ENCODE peak calls at places on chromosomes 3 and 15, in seven cellular contexts. D is ovary; F is mucosa of descending colon; Z is psoas muscle; E is DND-41; X is IMR-90; O is effector memory CD4-positive, alpha-beta T cell. G is an unnamed sample.

GRCh38 chr15:82805994-82806406 is at the start of gene FSD2:
- DNase-seq in O (no peak), X (no peak), F (no peak), Z (peak; percentile 87), E (no peak), D (no peak), G (no peak)

GRCh38 chr3:57544181-57545125 is at the start of gene DNAH12:
- DNase-seq in E (no peak), D (peak; percentile 63), O (no peak), X (no peak), F (peak; percentile 18), Z (no peak), G (no peak)

GRCh38 chr3:82005266-82005665 is 243.8 kb upstream of the GBE1 start:
- DNase-seq in Z (no peak), D (no peak), O (no peak), F (no peak), E (no peak), X (no peak), G (no peak)

GRCh38 chr15:43794269-43795037 is 2.3 kb downstream of the SERF2 start:
- DNase-seq in Z (no peak), X (peak; percentile 65), O (no peak), D (no peak), E (no peak), F (no peak), G (no peak)

GRCh38 chr3:99651561-99651960 is 13.2 kb downstream of the COL8A1 start:
- DNase-seq in Z (no peak), O (no peak), D (no peak), E (no peak), X (peak; percentile 81), F (peak; percentile 33), G (peak; percentile 77)

GRCh38 chr3:52041118-52041847 is 15.1 kb downstream of the DUSP7 start:
- DNase-seq in X (no peak), E (no peak), O (no peak), F (no peak), D (no peak), Z (no peak), G (no peak)

GRCh38 chr15:72156928-72157327 is 38.7 kb downstream of the SENP8 start:
- DNase-seq in X (no peak), O (no peak), F (no peak), Z (no peak), E (no peak), D (no peak), G (no peak)

GRCh38 chr15:58454950-58455401 is 23.2 kb downstream of the LIPC start:
- DNase-seq in F (no peak), X (no peak), O (no peak), D (no peak), Z (no peak), E (no peak), G (no peak)

GRCh38 chr15:91853501-91853967 is at the start of gene SLCO3A1:
- DNase-seq in D (peak; percentile 79), F (peak; percentile 66), Z (peak; percentile 87), X (peak; percentile 32), O (peak; percentile 70), E (no peak), G (peak; percentile 44)

GRCh38 chr3:48018841-48019240 is 2.6 kb upstream of the MAP4 start:
- DNase-seq in E (no peak), Z (peak; percentile 68), O (no peak), D (no peak), X (peak; percentile 81), F (no peak), G (no peak)

GRCh38 chr3:37628711-37629301 is 232.9 kb upstream of the CTDSPL start:
- DNase-seq in D (no peak), F (peak; percentile 17), O (no peak), X (peak; percentile 20), E (no peak), Z (no peak), G (no peak)

GRCh38 chr15:79314811-79315210 is 3.9 kb downstream of the TMED3 start:
- DNase-seq in X (no peak), E (no peak), Z (no peak), D (no peak), O (no peak), F (no peak), G (no peak)

GRCh38 chr3:185176756-185177359 is 24.0 kb upstream of the C3orf70 start:
- DNase-seq in D (peak; percentile 31), O (no peak), Z (no peak), X (peak; percentile 40), F (peak; percentile 67), E (peak; percentile 39), G (peak; percentile 25)

GRCh38 chr3:122063908-122064307 is 8.7 kb downstream of the CD86 start:
- DNase-seq in D (no peak), Z (no peak), O (no peak), E (no peak), F (no peak), X (no peak), G (no peak)

GRCh38 chr3:118089563-118089962 is 945.1 kb downstream of the IGSF11 start:
- DNase-seq in F (no peak), X (peak; percentile 60), Z (no peak), O (no peak), E (no peak), D (no peak), G (no peak)

GRCh38 chr3:77081240-77081661 is 41.4 kb downstream of the ROBO2 start:
- DNase-seq in X (peak; percentile 67), F (peak; percentile 33), O (no peak), Z (no peak), D (peak; percentile 25), E (no peak), G (no peak)

GRCh38 chr3:126528800-126529541 is 5.0 kb downstream of the CHST13 start:
- DNase-seq in Z (peak; percentile 31), E (no peak), D (no peak), O (no peak), X (no peak), F (no peak), G (no peak)

GRCh38 chr3:171001250-171001893 is 25.1 kb downstream of the SLC2A2 start:
- DNase-seq in D (no peak), F (no peak), O (no peak), E (no peak), X (no peak), Z (no peak), G (no peak)

GRCh38 chr3:196193738-196194541 is 17.3 kb downstream of the ZDHHC19 start:
- DNase-seq in D (peak; percentile 46), Z (peak; percentile 54), X (no peak), E (no peak), O (no peak), F (peak; percentile 66), G (peak; percentile 41)

GRCh38 chr3:149180057-149180573 is 41.5 kb downstream of the CP start:
- DNase-seq in Z (peak; percentile 88), O (no peak), F (peak; percentile 66), D (peak; percentile 93), E (no peak), X (peak; percentile 100), G (peak; percentile 98)

GRCh38 chr3:52851348-52851747 is 16.5 kb upstream of the MUSTN1 start:
- DNase-seq in Z (peak; percentile 64), O (no peak), F (peak; percentile 12), D (no peak), X (peak; percentile 49), E (peak; percentile 33), G (no peak)

GRCh38 chr3:19559724-19560442 is 374.1 kb downstream of the EFHB start:
- DNase-seq in X (no peak), Z (no peak), D (no peak), O (no peak), E (no peak), F (no peak), G (no peak)

GRCh38 chr3:14452676-14453367 is 50.4 kb downstream of the SLC6A6 start:
- DNase-seq in Z (peak; percentile 95), D (peak; percentile 95), E (no peak), O (no peak), X (peak; percentile 98), F (peak; percentile 85), G (peak; percentile 79)

GRCh38 chr3:115549111-115549510 is 74.2 kb upstream of the GAP43 start:
- DNase-seq in F (no peak), Z (no peak), O (no peak), E (no peak), X (peak; percentile 3), D (no peak), G (no peak)

GRCh38 chr3:115548611-115549010 is 74.7 kb upstream of the GAP43 start:
- DNase-seq in Z (no peak), X (no peak), O (no peak), E (no peak), F (no peak), D (no peak), G (no peak)

GRCh38 chr3:115551091-115551490 is 72.2 kb upstream of the GAP43 start:
- DNase-seq in F (no peak), Z (no peak), D (no peak), X (no peak), E (no peak), O (no peak), G (no peak)

GRCh38 chr3:115550285-115550741 is 73.0 kb upstream of the GAP43 start:
- DNase-seq in E (no peak), F (peak; percentile 6), O (no peak), X (no peak), Z (no peak), D (no peak), G (peak; percentile 20)

DNA sequence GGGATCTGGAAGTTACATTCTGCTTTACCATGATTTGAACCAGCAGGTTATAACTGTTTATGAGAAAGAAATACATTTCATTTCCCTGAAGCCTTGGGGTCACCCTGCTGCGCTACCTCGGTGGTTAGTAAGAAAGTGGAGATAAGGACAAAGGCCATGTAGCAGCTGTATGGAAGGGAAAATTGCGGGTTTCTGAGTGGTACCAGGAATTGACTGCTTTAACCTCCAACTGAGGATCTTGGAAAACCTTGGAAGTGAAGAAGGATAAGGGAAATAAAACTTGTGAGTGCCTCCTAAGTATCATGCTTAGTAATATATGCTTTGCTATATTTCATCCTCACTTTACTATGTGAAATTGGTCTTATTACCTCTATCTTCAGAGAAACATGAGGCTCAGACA is 76.1 kb upstream of the GAP43 start:
- DNase-seq in Z (no peak), D (no peak), X (no peak), F (no peak), O (no peak), E (no peak), G (no peak)
- H3K9me3 ChIP-seq in Z (no peaks in the 10 kb centered on the region), D (no peaks in the 10 kb centered on the region), X (no peaks in the 10 kb centered on the region), F (no peaks in the 10 kb centered on the region), O (no peaks in the 10 kb centered on the region), E (no peaks in the 10 kb centered on the region), G (no peaks in the 10 kb centered on the region)

GRCh38 chr3:6935964-6936363 is 75.0 kb downstream of the GRM7 start:
- DNase-seq in E (no peak), X (no peak), F (no peak), Z (no peak), D (no peak), O (no peak), G (no peak)
- H3K9me3 ChIP-seq in E (no peaks in the 10 kb centered on the region), X (peaks cover 5% of the 10 kb centered on the region), F (no peaks in the 10 kb centered on the region), Z (no peaks in the 10 kb centered on the region), D (no peaks in the 10 kb centered on the region), O (no peaks in the 10 kb centered on the region), G (no peaks in the 10 kb centered on the region)

GRCh38 chr15:52785672-52786406 is 4.3 kb downstream of the ONECUT1 start:
- DNase-seq in X (no peak), E (no peak), Z (no peak), F (no peak), O (no peak), D (no peak), G (no peak)
- H3K9me3 ChIP-seq in X (peaks cover 7% of the 10 kb centered on the region), E (peaks cover 2% of the 10 kb centered on the region), Z (no peaks in the 10 kb centered on the region), F (no peaks in the 10 kb centered on the region), O (no peaks in the 10 kb centered on the region), D (no peaks in the 10 kb centered on the region), G (no peaks in the 10 kb centered on the region)

GRCh38 chr15:26716069-26716468 is 56.8 kb downstream of the GABRB3 start:
- DNase-seq in X (no peak), F (no peak), O (no peak), D (no peak), E (no peak), Z (no peak), G (no peak)
- H3K9me3 ChIP-seq in X (peaks cover 40% of the 10 kb centered on the region), F (peaks cover 56% of the 10 kb centered on the region), O (no peaks in the 10 kb centered on the region), D (no peaks in the 10 kb centered on the region), E (no peaks in the 10 kb centered on the region), Z (no peaks in the 10 kb centered on the region), G (no peaks in the 10 kb centered on the region)

GRCh38 chr15:27223166-27223565 is 252.2 kb downstream of the GABRG3 start:
- DNase-seq in E (no peak), D (no peak), O (no peak), F (no peak), Z (no peak), X (no peak), G (no peak)
- H3K9me3 ChIP-seq in E (no peaks in the 10 kb centered on the region), D (no peaks in the 10 kb centered on the region), O (no peaks in the 10 kb centered on the region), F (peaks cover 70% of the 10 kb centered on the region), Z (no peaks in the 10 kb centered on the region), X (peaks cover 40% of the 10 kb centered on the region), G (no peaks in the 10 kb centered on the region)

G was measured in tibial nerve.